ENCODE peak calls at places on chromosomes 6 and 20, in six cellular contexts. M, H, T, W, E and U are unnamed samples.

GRCh38 chr6:90860822-90861601 is 274.1 kb upstream of the MAP3K7 start:
- DNase-seq in M (peak), H (no peak), T (no peak), W (peak), E (no peak), U (no peak)

GRCh38 chr20:13422637-13423036 is 201.6 kb downstream of the ISM1 start:
- DNase-seq in M (peak), H (no peak), T (no peak), W (no peak), E (no peak), U (peak)

GRCh38 chr6:43952746-43953145 is 174.5 kb downstream of the MRPL14 start:
- DNase-seq in M (no peak), H (no peak), T (no peak), W (no peak), E (no peak), U (no peak)

GRCh38 chr6:14228571-14228970 is 111.0 kb downstream of the CD83 start:
- DNase-seq in M (peak), H (peak), T (no peak), W (peak), E (no peak), U (peak)

GRCh38 chr20:57433658-57434389 is 42.6 kb downstream of the RBM38 start:
- DNase-seq in M (no peak), H (no peak), T (no peak), W (no peak), E (no peak), U (no peak)

GRCh38 chr6:105726902-105727655 is 324.2 kb upstream of the PREP start:
- DNase-seq in M (no peak), H (no peak), T (no peak), W (no peak), E (no peak), U (no peak)

GRCh38 chr6:44650947-44651346 is 263.4 kb downstream of the CDC5L start:
- DNase-seq in M (no peak), H (no peak), T (no peak), W (no peak), E (peak), U (no peak)

GRCh38 chr6:6798430-6798829 is 209.9 kb downstream of the LY86 start:
- DNase-seq in M (no peak), H (no peak), T (no peak), W (no peak), E (no peak), U (no peak)

GRCh38 chr6:128071212-128071611 is 170.4 kb upstream of the THEMIS start:
- DNase-seq in M (no peak), H (no peak), T (no peak), W (no peak), E (no peak), U (no peak)

GRCh38 chr6:73308712-73309533 is 45.2 kb downstream of the DPPA5 start:
- DNase-seq in M (peak), H (no peak), T (peak), W (peak), E (peak), U (no peak)

GRCh38 chr20:49228676-49229075 is 9.5 kb downstream of the DDX27 start:
- DNase-seq in M (no peak), H (no peak), T (no peak), W (no peak), E (no peak), U (no peak)

GRCh38 chr6:152277826-152278247 is 359.3 kb downstream of the SYNE1 start:
- DNase-seq in M (no peak), H (no peak), T (no peak), W (no peak), E (no peak), U (no peak)

GRCh38 chr20:10962937-10963336 is 289.1 kb upstream of the JAG1 start:
- DNase-seq in M (no peak), H (no peak), T (no peak), W (no peak), E (no peak), U (no peak)

GRCh38 chr20:10963717-10964266 is 290.0 kb upstream of the JAG1 start:
- DNase-seq in M (no peak), H (no peak), T (no peak), W (peak), E (no peak), U (no peak)

GRCh38 chr20:10958279-10958678 is 284.5 kb upstream of the JAG1 start:
- DNase-seq in M (no peak), H (no peak), T (no peak), W (no peak), E (no peak), U (no peak)

GRCh38 chr20:10960416-10960815 is 286.6 kb upstream of the JAG1 start:
- DNase-seq in M (no peak), H (no peak), T (no peak), W (no peak), E (no peak), U (no peak)

GRCh38 chr20:10961651-10962288 is 288.0 kb upstream of the JAG1 start:
- DNase-seq in M (no peak), H (no peak), T (no peak), W (no peak), E (no peak), U (no peak)
- TF ChIP-seq CTCF in M (no peak), H (no peak), T (no peak), W (no peak), E (peak), U (no peak)

GRCh38 chr6:75268121-75268987 is 16.2 kb downstream of the TMEM30A start:
- DNase-seq in M (peak), H (no peak), T (no peak), W (no peak), E (no peak), U (peak)
- H3K4me3 ChIP-seq in M (no peak), H (no peak), T (no peak), W (no peak), E (no peak), U (peak)

DNA sequence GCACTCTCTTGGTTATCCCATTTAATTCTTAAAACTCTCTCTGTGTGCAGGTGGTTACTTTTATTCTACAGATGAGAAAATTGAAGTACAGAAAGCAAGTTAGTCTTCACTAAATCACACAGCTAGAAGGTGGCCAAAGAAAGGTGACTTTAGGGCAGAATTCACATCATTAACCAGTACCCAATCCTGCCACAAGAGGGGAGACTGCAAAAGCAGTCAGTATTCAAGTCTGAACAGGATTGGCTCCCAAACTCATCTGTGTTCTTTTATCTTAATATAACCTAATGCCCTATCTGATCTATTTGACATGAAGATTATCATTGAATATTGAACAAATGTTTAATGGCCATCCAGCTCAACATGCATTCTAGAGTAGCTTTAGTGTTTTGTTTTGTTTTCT is 225.3 kb upstream of the FAM83B start:
- DNase-seq in M (no peak), H (no peak), T (no peak), W (no peak), E (no peak), U (peak)
- TF ChIP-seq CTCF in M (no peak), H (peak), T (no peak), W (no peak), E (peak), U (peak)

DNA sequence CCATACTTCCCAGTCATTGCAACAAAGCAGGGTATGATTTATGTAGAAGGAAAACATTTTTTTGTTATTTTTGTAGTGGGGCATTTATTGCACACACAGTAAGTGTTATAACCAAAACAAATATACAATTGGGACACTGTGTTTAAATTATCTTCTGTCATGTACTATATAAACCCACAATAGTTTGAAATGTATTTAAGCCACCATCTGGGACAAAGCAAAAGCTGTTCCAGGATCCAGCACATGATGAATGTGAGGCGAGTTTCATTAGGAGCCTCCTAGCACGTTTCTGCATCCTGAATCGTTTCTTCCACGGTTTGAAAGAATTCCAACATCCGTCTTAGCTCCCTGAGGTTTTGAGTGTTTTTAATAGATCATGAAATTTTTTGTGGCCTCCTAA is 65.7 kb downstream of the EYA4 start:
- DNase-seq in M (no peak), H (no peak), T (no peak), W (peak), E (no peak), U (no peak)
- H3K4me3 ChIP-seq in M (no peak), H (no peak), T (no peak), W (no peak), E (no peak), U (no peak)

GRCh38 chr20:18287915-18288747 is at the start of gene ZNF133:
- DNase-seq in M (peak), H (peak), T (peak), W (peak), E (peak), U (peak)
- TF ChIP-seq CTCF in M (no peak), H (no peak), T (no peak), W (no peak), E (peak), U (no peak)

GRCh38 chr20:3163099-3164042 is 3.7 kb upstream of the FASTKD5 start:
- DNase-seq in M (no peak), H (no peak), T (no peak), W (no peak), E (no peak), U (no peak)

GRCh38 chr20:3164043-3164762 is 4.5 kb upstream of the FASTKD5 start:
- DNase-seq in M (no peak), H (no peak), T (no peak), W (no peak), E (no peak), U (no peak)

GRCh38 chr20:3165473-3166337 is 6.0 kb upstream of the FASTKD5 start:
- DNase-seq in M (peak), H (no peak), T (no peak), W (peak), E (no peak), U (no peak)

GRCh38 chr20:3166338-3166912 is 6.8 kb upstream of the FASTKD5 start:
- DNase-seq in M (no peak), H (no peak), T (no peak), W (no peak), E (no peak), U (no peak)

DNA sequence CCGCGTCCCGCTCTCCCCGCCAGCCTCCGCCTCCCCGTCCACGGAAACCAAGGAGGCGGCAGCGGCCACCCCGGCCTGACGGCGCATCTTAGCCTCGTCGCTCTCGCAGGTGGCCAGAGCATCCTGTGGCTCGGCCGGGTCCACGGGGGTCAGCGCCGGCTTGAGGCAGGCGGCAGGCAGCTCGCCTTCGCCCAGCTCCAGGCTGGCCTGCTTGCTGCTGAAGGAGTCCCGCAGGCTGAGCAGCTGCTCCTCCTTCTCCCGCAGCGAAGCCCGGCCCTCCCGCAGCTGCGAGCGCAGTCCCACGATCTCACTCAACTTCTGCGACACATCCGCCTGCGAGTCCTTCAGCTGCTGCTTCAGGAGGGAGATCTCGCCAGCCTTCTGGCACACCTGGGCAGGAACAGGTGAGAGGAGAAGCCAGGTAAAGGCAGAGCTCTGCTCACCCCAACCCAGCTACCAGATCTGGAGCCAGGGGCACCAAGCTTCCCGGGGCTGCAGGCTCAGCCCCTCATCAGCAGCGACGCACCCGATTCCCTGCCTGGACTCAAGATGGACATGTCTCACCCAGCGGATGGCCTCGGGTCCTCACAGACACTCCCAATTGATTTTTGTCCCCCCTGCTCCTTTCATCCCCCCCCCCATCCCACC is 5.2 kb upstream of the FASTKD5 start:
- DNase-seq in M (no peak), H (no peak), T (no peak), W (no peak), E (no peak), U (no peak)
- H3K4me3 ChIP-seq in M (no peak), H (no peak), T (no peak), W (no peak), E (no peak), U (no peak)

DNA sequence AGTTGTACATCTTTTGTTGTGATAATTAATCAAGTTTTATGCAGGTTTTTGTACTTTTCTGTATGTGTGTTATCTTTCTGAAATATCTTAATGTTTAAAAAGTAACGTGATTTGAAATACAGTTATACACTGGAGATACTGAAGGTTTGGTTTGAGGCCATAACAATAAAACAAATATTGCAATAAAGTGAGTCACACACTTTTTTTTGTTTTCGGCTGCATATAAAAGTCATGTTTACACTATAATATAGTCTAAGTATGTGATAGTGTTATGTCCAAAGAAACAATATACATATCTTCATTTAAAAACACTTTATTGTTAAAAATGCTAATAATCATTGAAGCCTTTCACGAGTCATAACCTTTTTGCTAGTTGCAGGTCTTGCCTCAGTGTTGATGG is 473.1 kb upstream of the GJE1 start:
- DNase-seq in M (no peak), H (no peak), T (no peak), W (no peak), E (no peak), U (no peak)
- TF ChIP-seq CTCF in M (no peak), H (no peak), T (no peak), W (no peak), E (no peak), U (no peak)